ENCODE peak calls at places on chromosomes 2 and 18, in four cellular contexts. D is RWPE1, N is tibial nerve, R is astrocyte. Z is an unnamed sample.

GRCh38 chr18:77250926-77251729 is 1.5 kb downstream of the GALR1 start:
- DNase-seq in D (no peak), N (no peak), R (no peak), Z (no peak)

GRCh38 chr2:72985891-72986683 is 68.8 kb downstream of the EMX1 start:
- DNase-seq in D (no peak), N (no peak), R (no peak), Z (no peak)

GRCh38 chr2:137178955-137179377 is 413.6 kb downstream of the THSD7B start:
- DNase-seq in D (peak; percentile 79), N (no peak), R (peak; percentile 44), Z (no peak)

GRCh38 chr2:105712166-105712915 is 32.4 kb upstream of the NCK2 start:
- DNase-seq in D (peak; percentile 35), N (no peak), R (peak; percentile 56), Z (no peak)

GRCh38 chr2:17538844-17539554 is 1.5 kb upstream of the VSNL1 start:
- DNase-seq in D (peak; percentile 52), N (no peak), R (peak; percentile 60), Z (peak; percentile 11)

GRCh38 chr18:69400253-69400975 is at the start of gene DOK6:
- DNase-seq in D (no peak), N (peak; percentile 25), R (peak; percentile 81), Z (no peak)

GRCh38 chr2:3223080-3223923 is 154.3 kb downstream of the EIPR1 start:
- DNase-seq in D (no peak), N (no peak), R (peak; percentile 75), Z (no peak)

GRCh38 chr18:70693196-70693595 is 404.4 kb downstream of the SOCS6 start:
- DNase-seq in D (no peak), N (no peak), R (no peak), Z (no peak)

GRCh38 chr18:3447035-3447894 is 2.7 kb upstream of the TGIF1 start:
- DNase-seq in D (peak; percentile 42), N (no peak), R (peak; percentile 43), Z (no peak)

GRCh38 chr18:9147440-9148238 is 11.1 kb downstream of the ANKRD12 start:
- DNase-seq in D (peak; percentile 59), N (peak; percentile 15), R (peak; percentile 54), Z (peak; percentile 31)

GRCh38 chr2:102082591-102083586 is 59.7 kb upstream of the IL1R1 start:
- DNase-seq in D (no peak), N (peak; percentile 49), R (peak; percentile 91), Z (no peak)

GRCh38 chr18:24657461-24657860 is 197.0 kb downstream of the HRH4 start:
- DNase-seq in D (no peak), N (no peak), R (no peak), Z (no peak)

GRCh38 chr2:136874258-136874657 is 108.9 kb downstream of the THSD7B start:
- DNase-seq in D (no peak), N (no peak), R (no peak), Z (no peak)

GRCh38 chr2:220460257-220460985 is 833.0 kb downstream of the SLC4A3 start:
- DNase-seq in D (peak; percentile 13), N (no peak), R (no peak), Z (no peak)

GRCh38 chr2:125566422-125566821 is 1089.5 kb upstream of the GYPC start:
- DNase-seq in D (no peak), N (no peak), R (no peak), Z (no peak)

GRCh38 chr2:66577331-66578041 is 142.6 kb downstream of the MEIS1 start:
- DNase-seq in D (no peak), N (no peak), R (no peak), Z (no peak)

DNA sequence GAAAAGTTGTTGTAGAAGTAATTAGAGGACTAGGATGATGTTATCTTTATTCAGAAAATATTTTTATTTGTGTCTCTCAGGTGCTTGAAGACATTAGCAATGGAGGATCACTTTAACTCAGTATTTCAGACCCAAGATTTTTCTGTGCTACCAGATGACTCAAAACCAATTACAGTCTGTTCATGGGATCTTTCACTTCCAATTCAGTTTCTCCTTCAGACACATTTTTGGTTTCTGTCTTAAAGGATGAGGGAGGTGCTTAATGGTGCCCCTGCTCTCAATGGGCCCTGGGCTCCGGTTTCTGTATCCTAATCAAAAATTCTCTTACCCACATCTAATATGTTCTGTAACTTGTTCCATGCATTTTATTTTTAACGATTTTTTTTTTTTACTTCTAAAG is 53.7 kb upstream of the HDAC4 start:
- DNase-seq in D (no peak), N (no peak), R (no peak), Z (no peak)
- H3K27ac ChIP-seq in D (no peak overlapping the region), N (no peak overlapping the region), R (no peak overlapping the region), Z (no peak overlapping the region)

GRCh38 chr2:55891671-55892071 is 31.9 kb downstream of the EFEMP1 start:
- DNase-seq in D (no peak), N (no peak), R (peak; percentile 66), Z (no peak)
- H3K27ac ChIP-seq in D (no peak overlapping the region), N (peak overlapping the region; percentile 53), R (peak overlapping the region; percentile 2), Z (no peak overlapping the region)

GRCh38 chr18:59919026-59919425 is 19.2 kb downstream of the PMAIP1 start:
- DNase-seq in D (no peak), N (no peak), R (no peak), Z (no peak)
- H3K27ac ChIP-seq in D (peak overlapping the region; percentile 82), N (no peak overlapping the region), R (no peak overlapping the region), Z (no peak overlapping the region)

GRCh38 chr2:237669628-237670351 is 42.4 kb downstream of the LRRFIP1 start:
- DNase-seq in D (no peak), N (peak; percentile 75), R (peak; percentile 97), Z (no peak)

GRCh38 chr2:237672731-237673129 is 45.3 kb downstream of the LRRFIP1 start:
- DNase-seq in D (no peak), N (no peak), R (no peak), Z (no peak)

GRCh38 chr2:237669129-237669627 is 41.8 kb downstream of the LRRFIP1 start:
- DNase-seq in D (no peak), N (no peak), R (no peak), Z (no peak)

GRCh38 chr2:237671466-237672173 is 44.2 kb downstream of the LRRFIP1 start:
- DNase-seq in D (no peak), N (no peak), R (no peak), Z (no peak)

DNA sequence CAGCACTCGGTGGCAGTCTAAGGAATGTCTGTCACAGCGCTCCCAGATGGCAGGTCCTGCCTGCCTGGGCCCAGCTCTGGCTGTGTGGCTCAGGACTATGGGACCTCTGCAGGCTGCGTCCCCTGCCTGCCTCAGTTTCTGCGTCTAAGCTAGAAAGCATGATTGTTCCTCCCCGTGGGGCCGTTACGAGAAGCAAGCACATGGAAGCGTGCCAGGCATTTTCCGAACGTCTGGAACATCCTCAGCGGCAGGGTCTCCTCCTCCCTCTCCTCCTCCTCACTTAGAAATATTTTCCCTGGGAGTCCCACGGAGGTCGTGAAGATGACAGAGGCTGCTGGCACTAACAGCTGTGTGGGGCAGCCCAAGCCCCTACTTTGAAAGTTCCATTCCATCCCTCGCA is 43.3 kb downstream of the LRRFIP1 start:
- DNase-seq in D (no peak), N (no peak), R (no peak), Z (no peak)
- H3K27ac ChIP-seq in D (no peak overlapping the region), N (peak overlapping the region; percentile 37), R (peak overlapping the region; percentile 93), Z (no peak overlapping the region)

Z was measured in substantia nigra.